ENCODE peak calls at places on chromosomes 2 and 18, in seven cellular contexts. One of them, this sample, is unnamed.

GRCh38 chr2:113116100-113116958 is 11.1 kb upstream of the IL1RN start:
- DNase-seq in K562: no peak
- DNase-seq in SK-N-SH: no peak
- DNase-seq in IMR-90: no peak
- DNase-seq in H1: no peak
- DNase-seq in HCT116: no peak
- DNase-seq in A549: no peak
- DNase-seq in this sample: no peak

GRCh38 chr2:221124542-221125235 is 447.4 kb downstream of the EPHA4 start:
- DNase-seq in SK-N-SH: no peak
- DNase-seq in HCT116: no peak
- DNase-seq in A549: no peak
- DNase-seq in H1: no peak
- DNase-seq in IMR-90: no peak
- DNase-seq in K562: no peak
- DNase-seq in this sample: no peak

GRCh38 chr18:10436160-10436559 is 18.3 kb upstream of the APCDD1 start:
- DNase-seq in K562: no peak
- DNase-seq in A549: no peak
- DNase-seq in IMR-90: no peak
- DNase-seq in HCT116: no peak
- DNase-seq in H1: no peak
- DNase-seq in SK-N-SH: no peak
- DNase-seq in this sample: no peak

GRCh38 chr2:148664229-148664628 is 19.7 kb downstream of the EPC2 start:
- DNase-seq in SK-N-SH: no peak
- DNase-seq in IMR-90: no peak
- DNase-seq in HCT116: no peak
- DNase-seq in K562: no peak
- DNase-seq in H1: no peak
- DNase-seq in A549: no peak
- DNase-seq in this sample: no peak

GRCh38 chr2:176151199-176152099 is at the start of gene HOXD4:
- DNase-seq in K562: peak
- DNase-seq in H1: no peak
- DNase-seq in IMR-90: no peak
- DNase-seq in A549: no peak
- DNase-seq in HCT116: no peak
- DNase-seq in SK-N-SH: no peak
- DNase-seq in this sample: no peak

GRCh38 chr2:215851091-215851490 is 162.3 kb downstream of the MREG start:
- DNase-seq in A549: no peak
- DNase-seq in K562: no peak
- DNase-seq in H1: no peak
- DNase-seq in SK-N-SH: no peak
- DNase-seq in IMR-90: peak
- DNase-seq in HCT116: no peak
- DNase-seq in this sample: no peak

GRCh38 chr18:35277633-35278032 is 12.4 kb downstream of the ZSCAN30 start:
- DNase-seq in HCT116: no peak
- DNase-seq in A549: no peak
- DNase-seq in SK-N-SH: no peak
- DNase-seq in H1: no peak
- DNase-seq in K562: no peak
- DNase-seq in IMR-90: no peak
- DNase-seq in this sample: no peak

GRCh38 chr2:174009488-174010223 is 44.5 kb upstream of the SP3 start:
- DNase-seq in K562: no peak
- DNase-seq in A549: no peak
- DNase-seq in HCT116: no peak
- DNase-seq in IMR-90: peak
- DNase-seq in SK-N-SH: no peak
- DNase-seq in H1: no peak
- DNase-seq in this sample: no peak

GRCh38 chr2:215931256-215931903 is 82.0 kb downstream of the MREG start:
- DNase-seq in IMR-90: peak
- DNase-seq in SK-N-SH: peak
- DNase-seq in A549: peak
- DNase-seq in K562: peak
- DNase-seq in H1: no peak
- DNase-seq in HCT116: peak
- DNase-seq in this sample: no peak

GRCh38 chr2:120013569-120014223 is 819 bp downstream of the EPB41L5 start:
- DNase-seq in K562: no peak
- DNase-seq in HCT116: peak
- DNase-seq in H1: no peak
- DNase-seq in SK-N-SH: no peak
- DNase-seq in IMR-90: no peak
- DNase-seq in A549: no peak
- DNase-seq in this sample: no peak

GRCh38 chr2:130913891-130914290 is 77.2 kb downstream of the ARHGEF4 start:
- DNase-seq in SK-N-SH: no peak
- DNase-seq in IMR-90: no peak
- DNase-seq in HCT116: no peak
- DNase-seq in H1: no peak
- DNase-seq in K562: no peak
- DNase-seq in A549: no peak
- DNase-seq in this sample: no peak

GRCh38 chr18:26190506-26190905 is 35.7 kb upstream of the TAF4B start:
- DNase-seq in SK-N-SH: no peak
- DNase-seq in IMR-90: no peak
- DNase-seq in A549: no peak
- DNase-seq in HCT116: no peak
- DNase-seq in K562: no peak
- DNase-seq in H1: no peak
- DNase-seq in this sample: peak

GRCh38 chr2:1641498-1641897 is 102.8 kb downstream of the PXDN start:
- DNase-seq in HCT116: no peak
- DNase-seq in IMR-90: no peak
- DNase-seq in A549: no peak
- DNase-seq in SK-N-SH: no peak
- DNase-seq in K562: no peak
- DNase-seq in H1: no peak
- DNase-seq in this sample: no peak

GRCh38 chr2:144570566-144570965 is 50.6 kb upstream of the ZEB2 start:
- DNase-seq in HCT116: no peak
- DNase-seq in A549: no peak
- DNase-seq in H1: no peak
- DNase-seq in SK-N-SH: no peak
- DNase-seq in K562: no peak
- DNase-seq in IMR-90: no peak
- DNase-seq in this sample: no peak

GRCh38 chr2:143121957-143122356 is 7.3 kb upstream of the ARHGAP15 start:
- DNase-seq in A549: no peak
- DNase-seq in HCT116: no peak
- DNase-seq in K562: no peak
- DNase-seq in H1: no peak
- DNase-seq in IMR-90: no peak
- DNase-seq in SK-N-SH: no peak
- DNase-seq in this sample: no peak

GRCh38 chr2:76813084-76813483 is 709.1 kb downstream of the LRRTM4 start:
- DNase-seq in K562: no peak
- DNase-seq in H1: no peak
- DNase-seq in A549: no peak
- DNase-seq in HCT116: no peak
- DNase-seq in IMR-90: no peak
- DNase-seq in SK-N-SH: no peak
- DNase-seq in this sample: no peak

GRCh38 chr2:237072067-237072931 is 13.4 kb upstream of the COPS8 start:
- DNase-seq in HCT116: peak
- DNase-seq in SK-N-SH: peak
- DNase-seq in IMR-90: peak
- DNase-seq in K562: peak
- DNase-seq in H1: no peak
- DNase-seq in A549: peak
- DNase-seq in this sample: no peak

GRCh38 chr2:160652236-160652635 is 158.6 kb upstream of the RBMS1 start:
- DNase-seq in IMR-90: no peak
- DNase-seq in A549: no peak
- DNase-seq in HCT116: no peak
- DNase-seq in K562: no peak
- DNase-seq in SK-N-SH: no peak
- DNase-seq in H1: no peak
- DNase-seq in this sample: no peak

GRCh38 chr18:62763101-62763521 is 47.8 kb downstream of the PHLPP1 start:
- DNase-seq in H1: no peak
- DNase-seq in IMR-90: no peak
- DNase-seq in SK-N-SH: no peak
- DNase-seq in K562: no peak
- DNase-seq in A549: no peak
- DNase-seq in HCT116: no peak
- DNase-seq in this sample: no peak

GRCh38 chr2:121184248-121184862 is 100.6 kb downstream of the TFCP2L1 start:
- DNase-seq in K562: no peak
- DNase-seq in SK-N-SH: no peak
- DNase-seq in H1: no peak
- DNase-seq in A549: no peak
- DNase-seq in IMR-90: no peak
- DNase-seq in HCT116: no peak
- DNase-seq in this sample: no peak

GRCh38 chr2:240296611-240297552 is 138.6 kb upstream of the GPC1 start:
- DNase-seq in H1: no peak
- DNase-seq in HCT116: no peak
- DNase-seq in SK-N-SH: peak
- DNase-seq in A549: no peak
- DNase-seq in IMR-90: no peak
- DNase-seq in K562: no peak
- DNase-seq in this sample: no peak

GRCh38 chr2:169637620-169638019 is 53.5 kb downstream of the PPIG start:
- DNase-seq in IMR-90: peak
- DNase-seq in H1: no peak
- DNase-seq in SK-N-SH: no peak
- DNase-seq in HCT116: no peak
- DNase-seq in A549: no peak
- DNase-seq in K562: no peak
- DNase-seq in this sample: no peak

GRCh38 chr2:240648155-240648649 is 22.9 kb downstream of the GPR35 start:
- DNase-seq in H1: no peak
- DNase-seq in K562: no peak
- DNase-seq in SK-N-SH: no peak
- DNase-seq in HCT116: no peak
- DNase-seq in A549: no peak
- DNase-seq in IMR-90: no peak
- DNase-seq in this sample: no peak

GRCh38 chr2:160952462-160952861 is 207.8 kb upstream of the TANK start:
- DNase-seq in K562: no peak
- DNase-seq in IMR-90: peak
- DNase-seq in HCT116: no peak
- DNase-seq in SK-N-SH: no peak
- DNase-seq in A549: no peak
- DNase-seq in H1: no peak
- DNase-seq in this sample: no peak

GRCh38 chr2:133171396-133172004 is 396.8 kb downstream of the NCKAP5 start:
- DNase-seq in IMR-90: peak
- DNase-seq in K562: peak
- DNase-seq in HCT116: peak
- DNase-seq in H1: no peak
- DNase-seq in A549: peak
- DNase-seq in SK-N-SH: peak
- DNase-seq in this sample: peak

GRCh38 chr2:24225883-24226282 is 51.0 kb downstream of the FAM228A start:
- DNase-seq in SK-N-SH: no peak
- DNase-seq in A549: no peak
- DNase-seq in K562: no peak
- DNase-seq in HCT116: no peak
- DNase-seq in IMR-90: no peak
- DNase-seq in H1: no peak
- DNase-seq in this sample: no peak

GRCh38 chr2:73920577-73921545 is 5.8 kb upstream of the DGUOK start:
- DNase-seq in SK-N-SH: peak
- DNase-seq in A549: peak
- DNase-seq in K562: peak
- DNase-seq in IMR-90: peak
- DNase-seq in H1: peak
- DNase-seq in HCT116: peak
- DNase-seq in this sample: no peak
- TF ChIP-seq RAD21 in SK-N-SH: no peak
- TF ChIP-seq RAD21 in A549: peak
- TF ChIP-seq RAD21 in K562: peak
- TF ChIP-seq RAD21 in IMR-90: peak
- TF ChIP-seq RAD21 in H1: peak
- TF ChIP-seq RAD21 in HCT116: peak
- TF ChIP-seq RAD21 in this sample: peak

GRCh38 chr2:14633031-14633430 is 514 bp downstream of the LRATD1 start:
- DNase-seq in H1: no peak
- DNase-seq in SK-N-SH: no peak
- DNase-seq in A549: no peak
- DNase-seq in K562: no peak
- DNase-seq in IMR-90: no peak
- DNase-seq in HCT116: no peak
- DNase-seq in this sample: no peak
- TF ChIP-seq RAD21 in H1: no peak
- TF ChIP-seq RAD21 in SK-N-SH: no peak
- TF ChIP-seq RAD21 in A549: no peak
- TF ChIP-seq RAD21 in K562: no peak
- TF ChIP-seq RAD21 in IMR-90: no peak
- TF ChIP-seq RAD21 in HCT116: no peak
- TF ChIP-seq RAD21 in this sample: no peak

GRCh38 chr2:223712642-223713041 is 110.5 kb upstream of the SCG2 start:
- DNase-seq in SK-N-SH: no peak
- DNase-seq in H1: no peak
- DNase-seq in IMR-90: no peak
- DNase-seq in K562: no peak
- DNase-seq in HCT116: no peak
- DNase-seq in A549: no peak
- DNase-seq in this sample: no peak

DNA sequence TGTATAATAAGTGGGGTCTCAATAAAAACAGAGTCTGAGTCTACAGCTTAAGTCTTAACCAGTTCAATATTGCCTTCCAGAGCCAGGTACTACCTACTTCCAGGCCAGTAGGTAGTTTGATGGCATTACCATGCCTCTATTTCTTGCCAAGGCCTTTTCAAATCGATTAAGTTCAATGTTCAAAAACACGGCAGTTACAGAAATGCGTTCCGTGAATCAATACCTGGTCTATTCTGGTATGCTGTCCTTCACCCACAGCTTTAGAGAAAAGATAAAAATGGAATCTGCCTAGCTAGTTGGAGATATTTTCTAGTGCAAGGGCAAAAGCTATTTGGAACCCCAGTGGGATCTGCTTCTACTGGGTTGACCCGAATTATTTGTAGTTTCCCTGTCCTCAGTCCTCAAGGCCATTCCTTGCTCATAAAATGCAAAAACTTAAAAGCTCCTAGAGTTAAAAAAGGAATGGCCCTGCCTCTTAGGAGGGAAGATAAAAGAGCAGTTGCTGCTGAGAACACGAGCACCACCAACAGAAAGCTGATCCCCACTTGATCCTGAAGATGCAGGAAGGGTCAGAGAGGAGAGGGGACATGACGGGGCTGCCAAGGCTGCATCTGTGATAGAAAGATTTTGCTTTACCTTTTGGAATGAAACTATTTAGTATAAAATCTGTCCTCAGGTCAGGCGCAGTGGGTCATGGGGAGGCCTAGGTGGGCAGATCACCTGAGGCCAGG is 109.6 kb upstream of the SCG2 start:
- DNase-seq in K562: no peak
- DNase-seq in A549: no peak
- DNase-seq in SK-N-SH: no peak
- DNase-seq in HCT116: no peak
- DNase-seq in H1: no peak
- DNase-seq in IMR-90: no peak
- DNase-seq in this sample: no peak
- TF ChIP-seq RAD21 in K562: no peak
- TF ChIP-seq RAD21 in A549: no peak
- TF ChIP-seq RAD21 in SK-N-SH: no peak
- TF ChIP-seq RAD21 in HCT116: no peak
- TF ChIP-seq RAD21 in H1: no peak
- TF ChIP-seq RAD21 in IMR-90: no peak
- TF ChIP-seq RAD21 in this sample: no peak

GRCh38 chr2:17757321-17757720 is 3.4 kb downstream of the GEN1 start:
- DNase-seq in IMR-90: peak
- DNase-seq in HCT116: no peak
- DNase-seq in A549: no peak
- DNase-seq in SK-N-SH: no peak
- DNase-seq in H1: no peak
- DNase-seq in K562: no peak
- DNase-seq in this sample: no peak
- TF ChIP-seq RAD21 in IMR-90: no peak
- TF ChIP-seq RAD21 in HCT116: no peak
- TF ChIP-seq RAD21 in A549: no peak
- TF ChIP-seq RAD21 in SK-N-SH: peak
- TF ChIP-seq RAD21 in H1: no peak
- TF ChIP-seq RAD21 in K562: no peak
- TF ChIP-seq RAD21 in this sample: no peak